ENCODE peak calls at places on chromosomes 16 and 17, in six cellular contexts. S, U, A, T, W and M are unnamed samples.

GRCh38 chr16:88504489-88505404 is 51.7 kb downstream of the ZFPM1 start:
- DNase-seq in W (no peak), S (no peak), T (no peak), A (no peak), U (no peak), M (no peak)

GRCh38 chr17:67183531-67183930 is 61.5 kb downstream of the HELZ start:
- DNase-seq in W (no peak), U (no peak), S (no peak), A (no peak), T (no peak), M (no peak)

GRCh38 chr16:59385953-59386352 is 651.8 kb upstream of the GOT2 start:
- DNase-seq in W (no peak), S (no peak), A (no peak), U (peak), T (no peak), M (no peak)

GRCh38 chr16:72427786-72428480 is 256.0 kb upstream of the PMFBP1 start:
- DNase-seq in U (no peak), W (no peak), A (no peak), S (peak), T (no peak), M (no peak)

GRCh38 chr16:20114356-20114755 is 40.7 kb upstream of the GPR139 start:
- DNase-seq in U (no peak), T (no peak), A (no peak), W (no peak), S (no peak), M (no peak)

GRCh38 chr17:74404802-74405201 is 27.1 kb upstream of the GPRC5C start:
- DNase-seq in A (no peak), W (no peak), S (no peak), T (no peak), U (no peak), M (no peak)

GRCh38 chr16:67188798-67189197 is 1.1 kb downstream of the EXOC3L1 start:
- DNase-seq in S (no peak), T (no peak), A (no peak), U (no peak), W (no peak), M (no peak)

GRCh38 chr17:30805944-30806456 is 18.5 kb downstream of the CRLF3 start:
- DNase-seq in W (no peak), T (no peak), U (no peak), A (no peak), S (no peak), M (no peak)

GRCh38 chr16:17578921-17579876 is 108.4 kb upstream of the XYLT1 start:
- DNase-seq in A (peak), U (peak), S (peak), W (peak), T (peak), M (peak)

GRCh38 chr17:13134106-13134505 is 116.3 kb upstream of the ELAC2 start:
- DNase-seq in A (no peak), T (no peak), S (no peak), U (no peak), W (no peak), M (no peak)

GRCh38 chr17:72125226-72125651 is 4.4 kb downstream of the SOX9 start:
- DNase-seq in A (no peak), U (no peak), S (peak), W (no peak), T (no peak), M (no peak)

GRCh38 chr17:83199500-83200201 is 120.2 kb downstream of the METRNL start:
- DNase-seq in W (peak), U (no peak), T (peak), A (peak), S (no peak), M (peak)

GRCh38 chr16:83956336-83957289 is 3.6 kb downstream of the OSGIN1 start:
- DNase-seq in W (peak), S (peak), A (peak), U (peak), T (peak), M (peak)

GRCh38 chr17:70144260-70144846 is 25.0 kb upstream of the KCNJ2 start:
- DNase-seq in S (peak), W (no peak), U (peak), T (peak), A (no peak), M (no peak)

GRCh38 chr17:76670020-76670707 is 26.6 kb upstream of the ST6GALNAC1 start:
- DNase-seq in T (no peak), S (no peak), U (no peak), W (no peak), A (no peak), M (no peak)

GRCh38 chr16:26787924-26788323 is 278.8 kb upstream of the C16orf82 start:
- DNase-seq in A (no peak), W (no peak), S (no peak), T (peak), U (no peak), M (no peak)

GRCh38 chr17:67443931-67444597 is 67.0 kb downstream of the PITPNC1 start:
- DNase-seq in T (no peak), S (no peak), U (peak), A (no peak), W (no peak), M (no peak)

GRCh38 chr16:1283296-1283695 is 26.1 kb upstream of the UBE2I start:
- DNase-seq in A (no peak), T (no peak), W (no peak), U (no peak), S (no peak), M (no peak)

GRCh38 chr16:86865866-86866675 is 287.7 kb downstream of the FOXL1 start:
- DNase-seq in T (no peak), U (peak), S (no peak), A (no peak), W (peak), M (no peak)

GRCh38 chr17:51169340-51169739 is 3.1 kb downstream of the NME2 start:
- DNase-seq in W (no peak), U (no peak), T (no peak), A (no peak), S (no peak), M (no peak)

GRCh38 chr17:27846042-27846655 is 45.8 kb upstream of the NOS2 start:
- DNase-seq in A (peak), U (no peak), S (no peak), W (no peak), T (no peak), M (peak)

GRCh38 chr16:66437391-66437945 is 10.4 kb downstream of the BEAN1 start:
- DNase-seq in S (no peak), U (no peak), A (no peak), T (no peak), W (no peak), M (no peak)

GRCh38 chr17:58224315-58224714 is 5.3 kb upstream of the MKS1 start:
- DNase-seq in W (no peak), A (peak), S (no peak), U (peak), T (no peak), M (no peak)

GRCh38 chr17:36935681-36936454 is 1.4 kb upstream of the LHX1 start:
- DNase-seq in T (no peak), U (no peak), A (no peak), S (no peak), W (no peak), M (peak)

GRCh38 chr16:71214771-71215381 is 15.6 kb downstream of the HYDIN start:
- DNase-seq in U (no peak), S (no peak), A (no peak), W (no peak), T (no peak), M (no peak)

GRCh38 chr17:21177854-21178600 is 35.9 kb downstream of the TMEM11 start:
- DNase-seq in S (no peak), U (no peak), W (peak), T (no peak), A (no peak), M (no peak)

GRCh38 chr16:24689128-24689527 is 40.3 kb upstream of the TNRC6A start:
- DNase-seq in W (no peak), S (peak), U (peak), A (no peak), T (peak), M (no peak)

GRCh38 chr17:77926144-77926543 is 32.4 kb upstream of the TNRC6C start:
- DNase-seq in S (no peak), W (no peak), T (no peak), A (no peak), U (no peak), M (no peak)

GRCh38 chr17:76598004-76598439 is 12.4 kb upstream of the ST6GALNAC2 start:
- DNase-seq in S (peak), W (no peak), T (peak), U (no peak), A (no peak), M (no peak)

GRCh38 chr17:58991718-58992331 is 114.9 kb downstream of the TRIM37 start:
- DNase-seq in W (no peak), T (no peak), S (no peak), A (no peak), U (peak), M (no peak)

GRCh38 chr16:73572135-73572534 is 524.2 kb upstream of the ZFHX3 start:
- DNase-seq in W (no peak), A (no peak), S (no peak), U (no peak), T (no peak), M (no peak)

GRCh38 chr17:68435876-68436842 is 21.1 kb downstream of the WIPI1 start:
- DNase-seq in A (peak), T (peak), W (peak), U (peak), S (peak), M (peak)

GRCh38 chr16:54931757-54932660 is 1.3 kb downstream of the IRX5 start:
- DNase-seq in S (no peak), T (no peak), U (no peak), A (no peak), W (no peak), M (no peak)

GRCh38 chr16:85465328-85466307 is 147.5 kb upstream of the GSE1 start:
- DNase-seq in W (no peak), U (peak), S (no peak), A (no peak), T (no peak), M (no peak)

GRCh38 chr17:2621241-2621640 is 27.8 kb downstream of the PAFAH1B1 start:
- DNase-seq in U (no peak), A (no peak), W (no peak), T (no peak), S (no peak), M (no peak)

GRCh38 chr17:57948555-57949420 is 6.4 kb downstream of the CUEDC1 start:
- DNase-seq in A (peak), T (no peak), U (peak), W (no peak), S (peak), M (no peak)

GRCh38 chr16:15899538-15900100 is 11.2 kb upstream of the CEP20 start:
- DNase-seq in W (no peak), T (no peak), S (no peak), A (no peak), U (peak), M (peak)